ENCODE peak calls at places on chromosomes 2 and 18, in ten cellular contexts. C is DMS153; M is stimulated activated CD8-positive, alpha-beta memory T cell treated with anti-CD3 and anti-CD28 coated beads, Interleukin-12 subunit alpha, Interleukin-12 subunit beta, amount 100 ng/mL, for 4 hours; I is right atrium auricular region; D is cardiac fibroblast; H is progenitor cell of endocrine pancreas; J is M059J; S is neuronal stem cell; T is sigmoid colon; W is iris pigment epithelial cell. V is an unnamed sample.

GRCh38 chr2:223285505-223286265 is 233.7 kb downstream of the KCNE4 start:
- DNase-seq in S (no peak), H (no peak), D (no peak), M (no peak), I (no peak), W (no peak), C (no peak), J (no peak), T (no peak), V (no peak)

GRCh38 chr2:178298785-178299212 is 104.5 kb downstream of the OSBPL6 start:
- DNase-seq in J (peak; percentile 45), I (no peak), H (no peak), W (peak; percentile 85), C (no peak), T (no peak), S (no peak), D (peak; percentile 90), M (no peak), V (no peak)

GRCh38 chr2:241798081-241798630 is 10.8 kb upstream of the NEU4 start:
- DNase-seq in S (no peak), I (peak; percentile 42), T (peak; percentile 61), M (no peak), J (no peak), C (peak; percentile 11), D (no peak), W (no peak), H (no peak), V (no peak)

GRCh38 chr2:120012363-120012762 is 514 bp upstream of the EPB41L5 start:
- DNase-seq in C (no peak), M (no peak), J (no peak), T (no peak), H (no peak), W (no peak), I (no peak), S (no peak), D (no peak), V (no peak)

GRCh38 chr18:61764381-61764780 is 128.4 kb downstream of the RNF152 start:
- DNase-seq in W (peak; percentile 20), H (no peak), S (no peak), C (no peak), T (no peak), M (no peak), J (peak; percentile 18), D (no peak), I (no peak), V (no peak)

GRCh38 chr18:40058811-40059570 is 1896.0 kb upstream of the PIK3C3 start:
- DNase-seq in M (no peak), D (no peak), T (no peak), S (no peak), J (no peak), H (no peak), W (peak; percentile 32), I (no peak), C (no peak), V (no peak)

GRCh38 chr2:170446078-170446477 is 268.1 kb downstream of the MYO3B start:
- DNase-seq in J (peak; percentile 26), D (no peak), W (no peak), S (no peak), M (no peak), C (no peak), H (no peak), T (no peak), I (no peak), V (no peak)

GRCh38 chr18:31977270-31977872 is 34.4 kb upstream of the TRAPPC8 start:
- DNase-seq in I (no peak), D (peak; percentile 70), S (peak; percentile 5), J (peak; percentile 32), W (peak; percentile 47), T (no peak), M (no peak), C (no peak), H (no peak), V (no peak)